ENCODE peak calls at places on chromosomes 1 and 21, in four cellular contexts. One of them, this sample, is unnamed.

GRCh38 chr1:70038025-70038424 is 167.4 kb downstream of the LRRC40 start:
- DNase-seq in H1: no peak
- DNase-seq in GM12878: no peak
- DNase-seq in HepG2: no peak
- DNase-seq in this sample: no peak

GRCh38 chr1:234620786-234621468 is 10.9 kb upstream of the IRF2BP2 start:
- DNase-seq in H1: no peak
- DNase-seq in GM12878: no peak
- DNase-seq in HepG2: peak; percentile 96
- DNase-seq in this sample: no peak

GRCh38 chr1:170221495-170221894 is 75.7 kb downstream of the NTMT2 start:
- DNase-seq in H1: no peak
- DNase-seq in HepG2: no peak
- DNase-seq in GM12878: no peak
- DNase-seq in this sample: no peak

GRCh38 chr1:48807599-48808260 is 31.0 kb upstream of the BEND5 start:
- DNase-seq in H1: no peak
- DNase-seq in HepG2: no peak
- DNase-seq in GM12878: no peak
- DNase-seq in this sample: no peak

GRCh38 chr1:58888776-58889341 is 105.0 kb upstream of the JUN start:
- DNase-seq in GM12878: no peak
- DNase-seq in HepG2: no peak
- DNase-seq in H1: no peak
- DNase-seq in this sample: no peak

GRCh38 chr1:53554592-53555305 is 95.5 kb downstream of the DMRTB1 start:
- DNase-seq in HepG2: no peak
- DNase-seq in H1: no peak
- DNase-seq in GM12878: no peak
- DNase-seq in this sample: peak; percentile 9

GRCh38 chr1:158246650-158247049 is 7.6 kb upstream of the CD1A start:
- DNase-seq in HepG2: no peak
- DNase-seq in GM12878: no peak
- DNase-seq in H1: no peak
- DNase-seq in this sample: no peak

GRCh38 chr1:168085401-168085872 is 51.3 kb downstream of the GPR161 start:
- DNase-seq in GM12878: no peak
- DNase-seq in H1: no peak
- DNase-seq in HepG2: no peak
- DNase-seq in this sample: no peak

GRCh38 chr1:169214598-169214997 is 108.1 kb downstream of the ATP1B1 start:
- DNase-seq in HepG2: no peak
- DNase-seq in H1: no peak
- DNase-seq in GM12878: no peak
- DNase-seq in this sample: no peak

GRCh38 chr21:33059319-33059894 is 10.5 kb upstream of the OLIG1 start:
- DNase-seq in HepG2: peak; percentile 11
- DNase-seq in H1: no peak
- DNase-seq in GM12878: no peak
- DNase-seq in this sample: no peak

GRCh38 chr21:14084068-14084501 is 126.7 kb downstream of the LIPI start:
- DNase-seq in GM12878: no peak
- DNase-seq in HepG2: no peak
- DNase-seq in H1: no peak
- DNase-seq in this sample: no peak

GRCh38 chr1:40315795-40316594 is 1.1 kb downstream of the COL9A2 start:
- DNase-seq in H1: no peak
- DNase-seq in HepG2: no peak
- DNase-seq in GM12878: no peak
- DNase-seq in this sample: peak; percentile 71

GRCh38 chr1:245605480-245606156 is 450.8 kb downstream of the KIF26B start:
- DNase-seq in HepG2: no peak
- DNase-seq in GM12878: no peak
- DNase-seq in H1: no peak
- DNase-seq in this sample: peak; percentile 91

GRCh38 chr1:36710008-36710407 is 227.3 kb upstream of the CSF3R start:
- DNase-seq in GM12878: no peak
- DNase-seq in H1: no peak
- DNase-seq in HepG2: no peak
- DNase-seq in this sample: peak; percentile 72

GRCh38 chr1:205109269-205109668 is 12.5 kb downstream of the RBBP5 start:
- DNase-seq in H1: no peak
- DNase-seq in HepG2: no peak
- DNase-seq in GM12878: no peak
- DNase-seq in this sample: no peak

GRCh38 chr1:167064622-167065021 is 25.6 kb downstream of the GPA33 start:
- DNase-seq in GM12878: no peak
- DNase-seq in H1: no peak
- DNase-seq in HepG2: no peak
- DNase-seq in this sample: no peak

GRCh38 chr1:32393832-32394140 is 455 bp downstream of the BSDC1 start:
- DNase-seq in HepG2: no peak
- DNase-seq in GM12878: no peak
- DNase-seq in H1: no peak
- DNase-seq in this sample: no peak

GRCh38 chr1:71296551-71296950 is 215.7 kb upstream of the ZRANB2 start:
- DNase-seq in HepG2: no peak
- DNase-seq in GM12878: no peak
- DNase-seq in H1: no peak
- DNase-seq in this sample: no peak

GRCh38 chr1:232457607-232458006 is 172.3 kb downstream of the SIPA1L2 start:
- DNase-seq in H1: no peak
- DNase-seq in HepG2: no peak
- DNase-seq in GM12878: peak; percentile 2
- DNase-seq in this sample: no peak

GRCh38 chr1:232393010-232393833 is 236.7 kb downstream of the SIPA1L2 start:
- DNase-seq in GM12878: no peak
- DNase-seq in HepG2: no peak
- DNase-seq in H1: no peak
- DNase-seq in this sample: peak; percentile 57

GRCh38 chr1:201282931-201283829 is at the start of gene PKP1:
- DNase-seq in HepG2: no peak
- DNase-seq in GM12878: no peak
- DNase-seq in H1: no peak
- DNase-seq in this sample: no peak

GRCh38 chr1:72649211-72649888 is 367.0 kb upstream of the NEGR1 start:
- DNase-seq in H1: no peak
- DNase-seq in GM12878: no peak
- DNase-seq in HepG2: no peak
- DNase-seq in this sample: no peak

GRCh38 chr1:13792429-13792828 is 92.4 kb downstream of the PRDM2 start:
- DNase-seq in HepG2: no peak
- DNase-seq in GM12878: no peak
- DNase-seq in H1: no peak
- DNase-seq in this sample: no peak

GRCh38 chr21:37956772-37957171 is 40.5 kb upstream of the KCNJ6 start:
- DNase-seq in GM12878: no peak
- DNase-seq in HepG2: no peak
- DNase-seq in H1: no peak
- DNase-seq in this sample: no peak

GRCh38 chr21:17462276-17462981 is 50.4 kb upstream of the CXADR start:
- DNase-seq in HepG2: peak; percentile 98
- DNase-seq in H1: no peak
- DNase-seq in GM12878: no peak
- DNase-seq in this sample: no peak

GRCh38 chr1:33256335-33256700 is at the start of gene ZNF362:
- DNase-seq in HepG2: no peak
- DNase-seq in H1: no peak
- DNase-seq in GM12878: no peak
- DNase-seq in this sample: no peak

GRCh38 chr1:8540266-8540926 is 222.5 kb downstream of the SLC45A1 start:
- DNase-seq in HepG2: no peak
- DNase-seq in H1: no peak
- DNase-seq in GM12878: no peak
- DNase-seq in this sample: no peak

GRCh38 chr1:118322369-118322768 is 137.3 kb upstream of the SPAG17 start:
- DNase-seq in H1: no peak
- DNase-seq in HepG2: no peak
- DNase-seq in GM12878: no peak
- DNase-seq in this sample: no peak

GRCh38 chr1:220527279-220528048 is 472 bp upstream of the MARK1 start:
- DNase-seq in HepG2: no peak
- DNase-seq in H1: no peak
- DNase-seq in GM12878: no peak
- DNase-seq in this sample: peak; percentile 52
- H3K27ac ChIP-seq in HepG2: no peak overlapping the region
- H3K27ac ChIP-seq in H1: no peak overlapping the region
- H3K27ac ChIP-seq in GM12878: no peak overlapping the region
- H3K27ac ChIP-seq in this sample: no peak overlapping the region

GRCh38 chr1:11364170-11364569 is 91.2 kb downstream of the UBIAD1 start:
- DNase-seq in H1: no peak
- DNase-seq in HepG2: no peak
- DNase-seq in GM12878: no peak
- DNase-seq in this sample: no peak

DNA sequence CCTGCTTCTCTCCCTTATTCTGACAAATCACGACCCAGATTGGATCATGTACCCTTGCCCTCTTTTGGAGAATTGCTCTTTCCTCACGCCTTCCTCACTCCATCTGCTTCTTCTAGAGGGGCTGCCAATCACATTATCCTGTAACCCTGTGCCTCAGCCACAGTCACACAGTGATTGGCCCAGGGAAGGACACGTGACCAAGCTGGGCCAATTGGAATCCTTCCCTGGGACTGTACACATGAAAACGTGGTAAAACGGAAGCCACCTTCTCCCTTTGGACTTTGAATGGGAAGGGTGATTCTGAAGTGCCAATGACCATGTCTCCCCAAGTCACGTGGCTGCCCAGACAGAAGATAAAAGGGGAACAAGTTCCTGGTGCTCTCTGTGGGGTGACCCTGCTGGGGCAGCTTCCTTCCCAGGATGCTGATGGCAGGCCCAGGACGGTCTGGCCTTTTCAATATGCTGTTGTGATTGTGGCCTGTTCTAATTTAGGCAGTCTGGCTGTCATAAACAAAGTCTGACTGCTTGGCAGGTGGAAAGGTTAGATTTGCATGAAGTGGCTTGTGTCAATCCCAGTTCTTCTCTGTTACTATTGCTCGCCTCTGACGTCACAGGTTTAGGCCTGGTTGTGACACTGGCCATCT is 92.9 kb downstream of the UBIAD1 start:
- DNase-seq in GM12878: no peak
- DNase-seq in HepG2: no peak
- DNase-seq in H1: no peak
- DNase-seq in this sample: no peak
- TF ChIP-seq TCF12 in GM12878: no peak
- TF ChIP-seq TCF12 in HepG2: no peak
- TF ChIP-seq TCF12 in H1: no peak
- TF ChIP-seq TCF12 in this sample: no peak

GRCh38 chr1:17562375-17562774 is 22.9 kb downstream of the ARHGEF10L start:
- DNase-seq in HepG2: no peak
- DNase-seq in H1: no peak
- DNase-seq in GM12878: no peak
- DNase-seq in this sample: no peak

GRCh38 chr1:17559618-17560419 is 20.3 kb downstream of the ARHGEF10L start:
- DNase-seq in GM12878: no peak
- DNase-seq in H1: no peak
- DNase-seq in HepG2: no peak
- DNase-seq in this sample: no peak

GRCh38 chr1:17561561-17561985 is 22.1 kb downstream of the ARHGEF10L start:
- DNase-seq in GM12878: no peak
- DNase-seq in HepG2: no peak
- DNase-seq in H1: no peak
- DNase-seq in this sample: no peak

GRCh38 chr1:17558954-17559617 is 19.6 kb downstream of the ARHGEF10L start:
- DNase-seq in H1: no peak
- DNase-seq in HepG2: no peak
- DNase-seq in GM12878: no peak
- DNase-seq in this sample: no peak

GRCh38 chr1:17561252-17561558 is 21.7 kb downstream of the ARHGEF10L start:
- DNase-seq in H1: no peak
- DNase-seq in GM12878: no peak
- DNase-seq in HepG2: no peak
- DNase-seq in this sample: no peak
- H3K27ac ChIP-seq in H1: peak overlapping the region; percentile 30
- H3K27ac ChIP-seq in GM12878: no peak overlapping the region
- H3K27ac ChIP-seq in HepG2: no peak overlapping the region
- H3K27ac ChIP-seq in this sample: no peak overlapping the region

GRCh38 chr1:42955311-42956063 is 3.2 kb downstream of the SLC2A1 start:
- DNase-seq in HepG2: no peak
- DNase-seq in GM12878: no peak
- DNase-seq in H1: no peak
- DNase-seq in this sample: no peak
- TF ChIP-seq TCF12 in HepG2: no peak
- TF ChIP-seq TCF12 in GM12878: no peak
- TF ChIP-seq TCF12 in H1: no peak
- TF ChIP-seq TCF12 in this sample: no peak

GRCh38 chr1:67688526-67689219 is 3.7 kb downstream of the GADD45A start:
- DNase-seq in GM12878: no peak
- DNase-seq in H1: no peak
- DNase-seq in HepG2: no peak
- DNase-seq in this sample: no peak

GRCh38 chr1:67689267-67690017 is 4.4 kb downstream of the GADD45A start:
- DNase-seq in H1: no peak
- DNase-seq in HepG2: no peak
- DNase-seq in GM12878: no peak
- DNase-seq in this sample: no peak

GRCh38 chr1:67690411-67690810 is 5.4 kb downstream of the GADD45A start:
- DNase-seq in HepG2: no peak
- DNase-seq in GM12878: no peak
- DNase-seq in H1: no peak
- DNase-seq in this sample: no peak

GRCh38 chr1:67690018-67690363 is 5.0 kb downstream of the GADD45A start:
- DNase-seq in H1: no peak
- DNase-seq in HepG2: no peak
- DNase-seq in GM12878: no peak
- DNase-seq in this sample: no peak

DNA sequence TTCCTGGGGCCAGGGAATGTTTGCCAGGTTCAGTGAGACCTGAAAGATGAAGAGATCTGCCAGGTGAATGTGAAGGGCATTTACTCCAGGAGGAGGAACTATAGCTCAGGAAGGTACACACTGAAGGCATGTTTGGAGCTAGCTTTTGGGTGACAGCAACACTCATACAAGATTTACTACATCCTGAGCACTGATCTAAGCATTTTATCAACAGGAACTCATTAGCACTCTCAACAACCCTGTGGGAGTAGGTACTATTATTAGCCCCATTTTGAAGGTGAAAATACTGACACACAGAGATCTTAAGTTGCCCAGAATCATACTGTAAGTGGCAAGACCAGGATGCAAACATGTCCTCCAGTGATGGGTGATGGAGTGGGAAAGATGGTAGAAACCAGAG is 6.7 kb downstream of the GADD45A start:
- DNase-seq in H1: no peak
- DNase-seq in GM12878: no peak
- DNase-seq in HepG2: no peak
- DNase-seq in this sample: no peak
- H3K27ac ChIP-seq in H1: no peak overlapping the region
- H3K27ac ChIP-seq in GM12878: no peak overlapping the region
- H3K27ac ChIP-seq in HepG2: no peak overlapping the region
- H3K27ac ChIP-seq in this sample: peak overlapping the region; percentile 96

GRCh38 chr1:107467286-107467685 is 326.4 kb downstream of the NTNG1 start:
- DNase-seq in GM12878: no peak
- DNase-seq in H1: no peak
- DNase-seq in HepG2: no peak
- DNase-seq in this sample: no peak
- TF ChIP-seq TCF12 in GM12878: no peak
- TF ChIP-seq TCF12 in H1: no peak
- TF ChIP-seq TCF12 in HepG2: no peak
- TF ChIP-seq TCF12 in this sample: no peak

This sample was measured in SK-N-SH.